ENCODE peak calls at places on chromosomes 4 and X, in six cellular contexts. P, F, A, Q, H and R are unnamed samples.

GRCh38 chrX:22351966-22352365 is 79.3 kb downstream of the CBLL2 start:
- DNase-seq in Q (peak), H (no peak), P (no peak), F (no peak), A (no peak), R (no peak)

GRCh38 chrX:150688911-150689451 is 4.2 kb upstream of the MTMR1 start:
- DNase-seq in P (peak), H (no peak), Q (peak), F (peak), A (peak), R (no peak)

GRCh38 chrX:52608961-52609360 is 45.7 kb downstream of the SSX7 start:
- DNase-seq in A (no peak), H (no peak), Q (no peak), P (no peak), F (no peak), R (no peak)

GRCh38 chrX:13311560-13311959 is 8.3 kb downstream of the ATXN3L start:
- DNase-seq in H (no peak), P (no peak), A (no peak), Q (no peak), F (no peak), R (no peak)

GRCh38 chrX:72634321-72634720 is 61.7 kb upstream of the HDAC8 start:
- DNase-seq in P (no peak), Q (peak), A (no peak), H (no peak), F (no peak), R (no peak)

GRCh38 chrX:140507982-140508305 is 3.1 kb upstream of the SOX3 start:
- DNase-seq in H (no peak), P (no peak), Q (peak), F (no peak), A (no peak), R (no peak)

GRCh38 chr4:52001616-52002015 is 18.5 kb downstream of the LRRC66 start:
- DNase-seq in F (no peak), H (no peak), A (no peak), P (no peak), Q (peak), R (no peak)

GRCh38 chr4:56513517-56513916 is 7.9 kb downstream of the ARL9 start:
- DNase-seq in F (no peak), Q (no peak), P (no peak), A (no peak), H (no peak), R (no peak)

GRCh38 chr4:140185725-140186124 is 31.7 kb upstream of the MAML3 start:
- DNase-seq in Q (no peak), H (no peak), A (no peak), P (no peak), F (no peak), R (no peak)

GRCh38 chr4:105234582-105234981 is 87.9 kb downstream of the TET2 start:
- DNase-seq in P (no peak), A (no peak), Q (no peak), F (no peak), H (no peak), R (no peak)

GRCh38 chr4:57044279-57044678 is 65.6 kb downstream of the POLR2B start:
- DNase-seq in A (peak), H (no peak), Q (no peak), F (peak), P (no peak), R (no peak)

GRCh38 chr4:905485-906214 is 26.5 kb downstream of the GAK start:
- DNase-seq in Q (no peak), A (no peak), P (no peak), F (no peak), H (no peak), R (no peak)

GRCh38 chr4:164485169-164485568 is 268.8 kb upstream of the SMIM31 start:
- DNase-seq in H (no peak), Q (no peak), A (no peak), F (no peak), P (no peak), R (no peak)

GRCh38 chrX:131139072-131139471 is 80.9 kb downstream of the ARHGAP36 start:
- DNase-seq in P (no peak), F (no peak), H (no peak), A (no peak), Q (no peak), R (no peak)

GRCh38 chr4:168390041-168390440 is 71.5 kb upstream of the DDX60 start:
- DNase-seq in P (no peak), F (no peak), H (no peak), Q (no peak), A (no peak), R (no peak)

GRCh38 chr4:8176547-8177399 is 18.2 kb upstream of the ABLIM2 start:
- DNase-seq in P (peak), H (no peak), F (peak), Q (peak), A (no peak), R (peak)

GRCh38 chrX:30971761-30972603 is 82.9 kb upstream of the TAB3 start:
- DNase-seq in A (peak), P (peak), H (no peak), Q (peak), F (peak), R (peak)

GRCh38 chr4:90727938-90728337 is 600.7 kb downstream of the CCSER1 start:
- DNase-seq in H (no peak), Q (peak), F (no peak), P (no peak), A (no peak), R (no peak)

GRCh38 chr4:24880171-24880570 is 32.7 kb downstream of the CCDC149 start:
- DNase-seq in A (no peak), Q (no peak), P (no peak), F (no peak), H (no peak), R (no peak)

GRCh38 chr4:6694177-6694901 is 661 bp downstream of the S100P start:
- DNase-seq in H (no peak), F (no peak), Q (no peak), P (no peak), A (no peak), R (no peak)

GRCh38 chr4:42865572-42866189 is 26.8 kb upstream of the GRXCR1 start:
- DNase-seq in A (peak), F (peak), Q (peak), H (no peak), P (no peak), R (no peak)

GRCh38 chrX:154806837-154807501 is 1.7 kb upstream of the MPP1 start:
- DNase-seq in H (no peak), P (no peak), Q (no peak), A (no peak), F (no peak), R (no peak)

GRCh38 chrX:40108084-40108958 is 10.6 kb upstream of the BCOR start:
- DNase-seq in P (peak), H (no peak), A (no peak), Q (peak), F (peak), R (peak)

GRCh38 chrX:131816551-131817136 is 206.5 kb upstream of the STK26 start:
- DNase-seq in P (no peak), Q (peak), A (peak), F (no peak), H (peak), R (no peak)

GRCh38 chrX:121154858-121155404 is 107.5 kb downstream of the GLUD2 start:
- DNase-seq in A (no peak), F (no peak), Q (no peak), P (no peak), H (no peak), R (no peak)

GRCh38 chr4:793109-793861 is 32.6 kb downstream of the CPLX1 start:
- DNase-seq in F (no peak), Q (no peak), A (no peak), P (no peak), H (no peak), R (no peak)

GRCh38 chr4:133483600-133484246 is 334.6 kb downstream of the PCDH10 start:
- DNase-seq in A (no peak), Q (peak), F (peak), P (peak), H (no peak), R (no peak)

GRCh38 chr4:55321707-55322264 is 24.3 kb upstream of the SRD5A3 start:
- DNase-seq in H (no peak), A (peak), F (peak), P (peak), Q (peak), R (no peak)

GRCh38 chr4:26412381-26413372 is 77.6 kb downstream of the CCKAR start:
- DNase-seq in Q (no peak), F (no peak), P (no peak), H (no peak), A (no peak), R (no peak)

GRCh38 chr4:114015444-114015899 is 36.0 kb upstream of the ARSJ start:
- DNase-seq in H (no peak), P (peak), Q (peak), A (peak), F (peak), R (no peak)

GRCh38 chr4:172986114-172986513 is 182.5 kb upstream of the GALNT7 start:
- DNase-seq in F (no peak), A (no peak), P (no peak), H (no peak), Q (no peak), R (no peak)

GRCh38 chrX:109485470-109486340 is 3.8 kb upstream of the GUCY2F start:
- DNase-seq in F (peak), H (peak), A (peak), Q (peak), P (peak), R (no peak)

GRCh38 chrX:70434914-70435586 is 9.6 kb upstream of the DLG3 start:
- DNase-seq in F (peak), Q (no peak), P (peak), H (no peak), A (no peak), R (no peak)

GRCh38 chr4:54872246-54872645 is 214.5 kb downstream of the KIT start:
- DNase-seq in P (no peak), Q (peak), A (peak), F (peak), H (no peak), R (no peak)

GRCh38 chr4:911871-912490 is 20.1 kb downstream of the GAK start:
- DNase-seq in F (no peak), P (no peak), H (no peak), A (no peak), Q (no peak), R (no peak)

GRCh38 chr4:3302786-3303444 is 10.1 kb downstream of the RGS12 start:
- DNase-seq in Q (no peak), A (no peak), P (no peak), F (no peak), H (no peak), R (no peak)

GRCh38 chr4:84573335-84573734 is 9.6 kb upstream of the CDS1 start:
- DNase-seq in Q (no peak), A (no peak), F (no peak), H (no peak), P (no peak), R (no peak)